ENCODE peak calls at places on chromosome 5, in seven cellular contexts. H is A549, Y is WTC11, M is IMR-90, S is SK-N-SH, I is K562, R is HepG2. P is an unnamed sample.

GRCh38 chr5:119328753-119329602 is 26.8 kb upstream of the TNFAIP8 start:
- DNase-seq in H (no peak), Y (no peak), M (peak), S (no peak), I (no peak), R (no peak), P (no peak)

GRCh38 chr5:106185661-106186081 is 1485.1 kb downstream of the EFNA5 start:
- DNase-seq in H (no peak), Y (no peak), M (no peak), S (no peak), I (no peak), R (no peak), P (no peak)

GRCh38 chr5:61051267-61051666 is 106.3 kb downstream of the NDUFAF2 start:
- DNase-seq in H (no peak), Y (no peak), M (peak), S (no peak), I (no peak), R (peak), P (no peak)

GRCh38 chr5:136075339-136075885 is 46.6 kb downstream of the TGFBI start:
- DNase-seq in H (no peak), Y (no peak), M (no peak), S (no peak), I (no peak), R (no peak), P (no peak)

GRCh38 chr5:447501-447900 is 4.5 kb downstream of the EXOC3 start:
- DNase-seq in H (no peak), Y (no peak), M (no peak), S (no peak), I (no peak), R (no peak), P (no peak)

GRCh38 chr5:54844905-54845566 is 140.4 kb downstream of the ESM1 start:
- DNase-seq in H (no peak), Y (no peak), M (peak), S (peak), I (peak), R (peak), P (no peak)

GRCh38 chr5:88671808-88672499 is 211.0 kb downstream of the MEF2C start:
- DNase-seq in H (no peak), Y (peak), M (no peak), S (no peak), I (no peak), R (no peak), P (no peak)

GRCh38 chr5:134007581-134008256 is 2.9 kb upstream of the VDAC1 start:
- DNase-seq in H (no peak), Y (peak), M (no peak), S (peak), I (peak), R (no peak), P (no peak)

GRCh38 chr5:59745422-59745863 is 148.1 kb downstream of the PDE4D start:
- DNase-seq in H (peak), Y (no peak), M (peak), S (no peak), I (no peak), R (no peak), P (no peak)

GRCh38 chr5:164207646-164208045 is 702.2 kb downstream of the MAT2B start:
- DNase-seq in H (no peak), Y (no peak), M (no peak), S (no peak), I (no peak), R (no peak), P (no peak)

GRCh38 chr5:65305913-65306312 is 175.8 kb downstream of the ADAMTS6 start:
- DNase-seq in H (no peak), Y (no peak), M (peak), S (no peak), I (no peak), R (peak), P (no peak)

GRCh38 chr5:141672856-141673813 is 8.9 kb downstream of the ARAP3 start:
- DNase-seq in H (no peak), Y (no peak), M (no peak), S (no peak), I (no peak), R (no peak), P (no peak)

GRCh38 chr5:125153231-125153630 is 406.8 kb upstream of the ZNF608 start:
- DNase-seq in H (no peak), Y (no peak), M (no peak), S (no peak), I (no peak), R (no peak), P (no peak)

GRCh38 chr5:68290260-68290674 is 74.7 kb downstream of the PIK3R1 start:
- DNase-seq in H (no peak), Y (no peak), M (peak), S (peak), I (peak), R (no peak), P (no peak)

GRCh38 chr5:141100243-141100805 is at the start of gene PCDHB3:
- DNase-seq in H (no peak), Y (peak), M (peak), S (peak), I (peak), R (peak), P (peak)

GRCh38 chr5:109053995-109054417 is 306.3 kb downstream of the FER start:
- DNase-seq in H (no peak), Y (no peak), M (peak), S (no peak), I (no peak), R (no peak), P (no peak)

GRCh38 chr5:32132757-32133156 is 41.4 kb downstream of the GOLPH3 start:
- DNase-seq in H (no peak), Y (no peak), M (no peak), S (no peak), I (no peak), R (no peak), P (no peak)

GRCh38 chr5:33271606-33272005 is 169.2 kb upstream of the TARS1 start:
- DNase-seq in H (no peak), Y (no peak), M (peak), S (no peak), I (no peak), R (no peak), P (no peak)

GRCh38 chr5:90367879-90368278 is 41.7 kb downstream of the CETN3 start:
- DNase-seq in H (no peak), Y (no peak), M (no peak), S (no peak), I (no peak), R (no peak), P (no peak)

GRCh38 chr5:669842-670395 is 23.2 kb downstream of the TPPP start:
- DNase-seq in H (no peak), Y (no peak), M (no peak), S (no peak), I (no peak), R (no peak), P (no peak)

GRCh38 chr5:123091988-123092583 is 3.0 kb downstream of the PRDM6 start:
- DNase-seq in H (no peak), Y (no peak), M (peak), S (no peak), I (no peak), R (no peak), P (no peak)

GRCh38 chr5:43315262-43315661 is 2.0 kb upstream of the HMGCS1 start:
- DNase-seq in H (peak), Y (no peak), M (peak), S (no peak), I (no peak), R (no peak), P (no peak)

GRCh38 chr5:65137631-65138030 is 344.1 kb downstream of the ADAMTS6 start:
- DNase-seq in H (no peak), Y (no peak), M (peak), S (no peak), I (no peak), R (no peak), P (no peak)

GRCh38 chr5:164326219-164326618 is 820.8 kb downstream of the MAT2B start:
- DNase-seq in H (no peak), Y (no peak), M (no peak), S (no peak), I (no peak), R (no peak), P (no peak)

GRCh38 chr5:135141303-135142268 is 107.6 kb upstream of the PITX1 start:
- DNase-seq in H (peak), Y (no peak), M (peak), S (no peak), I (peak), R (peak), P (no peak)

GRCh38 chr5:133556551-133556950 is 55.8 kb downstream of the FSTL4 start:
- DNase-seq in H (no peak), Y (no peak), M (no peak), S (no peak), I (no peak), R (no peak), P (no peak)

GRCh38 chr5:135244620-135245021 is 154.4 kb downstream of the MACROH2A1 start:
- DNase-seq in H (no peak), Y (no peak), M (no peak), S (no peak), I (no peak), R (no peak), P (peak)

GRCh38 chr5:144205141-144205551 is 34.5 kb downstream of the KCTD16 start:
- DNase-seq in H (no peak), Y (peak), M (peak), S (peak), I (no peak), R (no peak), P (peak)

GRCh38 chr5:124234022-124234899 is 512.2 kb downstream of the ZNF608 start:
- DNase-seq in H (no peak), Y (no peak), M (no peak), S (peak), I (no peak), R (no peak), P (no peak)

GRCh38 chr5:54883374-54884194 is 101.8 kb downstream of the ESM1 start:
- DNase-seq in H (no peak), Y (peak), M (peak), S (peak), I (peak), R (no peak), P (peak)

GRCh38 chr5:167708449-167708848 is 583.0 kb upstream of the WWC1 start:
- DNase-seq in H (no peak), Y (no peak), M (no peak), S (peak), I (no peak), R (no peak), P (no peak)

GRCh38 chr5:123283031-123283430 is 140.2 kb downstream of the CEP120 start:
- DNase-seq in H (no peak), Y (no peak), M (no peak), S (no peak), I (no peak), R (no peak), P (no peak)

GRCh38 chr5:178464431-178465048 is 125.7 kb downstream of the COL23A1 start:
- DNase-seq in H (no peak), Y (no peak), M (no peak), S (no peak), I (no peak), R (no peak), P (no peak)

GRCh38 chr5:113713051-113713450 is 199.6 kb downstream of the YTHDC2 start:
- DNase-seq in H (no peak), Y (no peak), M (no peak), S (no peak), I (no peak), R (no peak), P (no peak)

GRCh38 chr5:10295619-10296326 is 11.9 kb downstream of the CMBL start:
- DNase-seq in H (no peak), Y (no peak), M (no peak), S (no peak), I (no peak), R (no peak), P (no peak)

GRCh38 chr5:30856242-30856641 is 337.2 kb upstream of the CDH6 start:
- DNase-seq in H (no peak), Y (no peak), M (no peak), S (no peak), I (no peak), R (no peak), P (no peak)

GRCh38 chr5:107864793-107865192 is 194.1 kb upstream of the EFNA5 start:
- DNase-seq in H (no peak), Y (no peak), M (peak), S (no peak), I (no peak), R (no peak), P (no peak)

DNA sequence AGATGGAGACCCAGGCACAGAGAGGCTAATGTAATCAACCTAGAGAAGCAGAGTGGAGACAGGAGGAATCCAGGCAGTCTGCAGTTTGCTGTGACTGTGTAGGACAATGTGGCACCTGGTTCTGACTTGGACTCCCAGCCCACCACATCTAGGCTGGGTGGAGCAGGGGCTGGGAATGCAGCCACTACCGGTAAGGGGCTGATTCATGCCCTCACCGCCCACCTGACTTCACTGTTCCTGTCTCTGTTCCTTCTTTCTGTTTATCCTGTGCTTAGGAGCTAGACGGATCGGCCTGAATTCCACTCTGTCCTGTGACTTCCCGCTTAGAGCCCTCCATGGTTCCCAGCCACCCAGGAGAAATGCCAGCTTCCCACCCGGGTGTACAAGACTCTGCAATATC is 2.6 kb downstream of the PDLIM4 start:
- DNase-seq in H (no peak), Y (no peak), M (peak), S (peak), I (no peak), R (no peak), P (peak)
- TF ChIP-seq USF2 in H (no peak), Y (no peak), M (peak), S (no peak), I (no peak), R (no peak), P (no peak)

DNA sequence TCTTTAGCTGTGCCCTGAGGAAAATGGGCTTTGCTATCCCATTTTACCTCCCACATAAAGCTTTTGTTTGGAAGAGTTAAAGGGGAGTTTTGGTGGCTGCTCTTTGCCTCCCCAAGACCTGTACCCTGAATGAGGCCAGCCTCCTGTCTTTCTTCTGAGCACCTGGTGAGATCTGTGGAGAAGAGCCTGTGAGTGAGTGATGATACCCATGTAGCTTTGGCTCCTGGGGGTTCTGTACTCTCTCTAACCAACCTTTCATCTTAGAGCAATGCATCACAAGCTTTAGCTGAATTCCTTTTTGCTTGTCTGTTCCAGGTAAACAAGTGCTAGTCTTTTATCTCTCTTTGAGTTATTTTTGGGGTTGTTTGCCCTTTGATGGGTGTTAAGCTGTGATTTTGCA is 73.6 kb downstream of the SCAMP1 start:
- DNase-seq in H (no peak), Y (no peak), M (no peak), S (no peak), I (no peak), R (peak), P (no peak)
- TF ChIP-seq USF2 in H (no peak), Y (no peak), M (no peak), S (no peak), I (no peak), R (no peak), P (no peak)

GRCh38 chr5:149681922-149682321 is 48.2 kb upstream of the PPARGC1B start:
- DNase-seq in H (no peak), Y (no peak), M (no peak), S (no peak), I (no peak), R (no peak), P (no peak)
- TF ChIP-seq USF2 in H (no peak), Y (no peak), M (no peak), S (no peak), I (no peak), R (no peak), P (no peak)

GRCh38 chr5:150080696-150081435 is 5.5 kb downstream of the CSF1R start:
- DNase-seq in H (no peak), Y (no peak), M (no peak), S (no peak), I (no peak), R (no peak), P (peak)

GRCh38 chr5:150079655-150080461 is 6.5 kb downstream of the CSF1R start:
- DNase-seq in H (no peak), Y (no peak), M (no peak), S (peak), I (no peak), R (no peak), P (peak)

GRCh38 chr5:150082889-150083288 is 3.5 kb downstream of the CSF1R start:
- DNase-seq in H (no peak), Y (no peak), M (no peak), S (no peak), I (no peak), R (no peak), P (no peak)

GRCh38 chr5:150082364-150082763 is 4.0 kb downstream of the CSF1R start:
- DNase-seq in H (no peak), Y (no peak), M (no peak), S (no peak), I (no peak), R (no peak), P (no peak)

GRCh38 chr5:150081541-150082283 is 4.6 kb downstream of the CSF1R start:
- DNase-seq in H (no peak), Y (no peak), M (peak), S (no peak), I (no peak), R (no peak), P (no peak)
- TF ChIP-seq USF2 in H (no peak), Y (no peak), M (no peak), S (no peak), I (no peak), R (no peak), P (no peak)

GRCh38 chr5:172133359-172134029 is 54.5 kb downstream of the STK10 start:
- DNase-seq in H (no peak), Y (no peak), M (peak), S (no peak), I (no peak), R (no peak), P (no peak)
- TF ChIP-seq USF2 in H (no peak), Y (no peak), M (peak), S (no peak), I (no peak), R (no peak), P (no peak)

GRCh38 chr5:173498286-173498685 is 118.2 kb downstream of the BOD1 start:
- DNase-seq in H (no peak), Y (no peak), M (peak), S (no peak), I (no peak), R (no peak), P (no peak)
- TF ChIP-seq USF2 in H (no peak), Y (no peak), M (peak), S (no peak), I (no peak), R (no peak), P (no peak)

GRCh38 chr5:121315786-121316185 is 535.9 kb upstream of the FTMT start:
- DNase-seq in H (no peak), Y (no peak), M (no peak), S (no peak), I (no peak), R (no peak), P (no peak)

GRCh38 chr5:121319292-121319691 is 532.4 kb upstream of the FTMT start:
- DNase-seq in H (no peak), Y (no peak), M (no peak), S (no peak), I (no peak), R (no peak), P (no peak)

DNA sequence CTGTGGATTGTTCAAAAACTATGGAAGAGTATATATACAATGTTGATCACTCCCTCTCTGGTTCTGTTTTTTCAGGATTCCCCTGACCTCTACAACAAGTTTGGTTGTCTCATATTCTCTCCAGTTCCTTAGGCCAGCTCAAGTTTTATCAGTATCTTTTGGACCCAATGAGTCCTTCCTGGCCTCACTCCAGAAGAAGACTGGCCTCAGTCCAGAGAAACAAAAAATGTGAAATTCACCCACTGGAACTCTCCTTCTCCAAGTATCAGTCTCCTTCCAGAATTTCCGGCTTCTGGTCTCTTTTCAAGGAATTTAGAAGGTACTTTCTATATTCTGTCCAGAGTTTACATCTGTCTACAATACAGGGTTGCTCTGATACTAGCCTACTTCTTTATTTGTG is 537.8 kb upstream of the FTMT start:
- DNase-seq in H (no peak), Y (no peak), M (no peak), S (no peak), I (no peak), R (no peak), P (no peak)
- TF ChIP-seq USF2 in H (no peak), Y (no peak), M (no peak), S (no peak), I (no peak), R (no peak), P (no peak)

DNA sequence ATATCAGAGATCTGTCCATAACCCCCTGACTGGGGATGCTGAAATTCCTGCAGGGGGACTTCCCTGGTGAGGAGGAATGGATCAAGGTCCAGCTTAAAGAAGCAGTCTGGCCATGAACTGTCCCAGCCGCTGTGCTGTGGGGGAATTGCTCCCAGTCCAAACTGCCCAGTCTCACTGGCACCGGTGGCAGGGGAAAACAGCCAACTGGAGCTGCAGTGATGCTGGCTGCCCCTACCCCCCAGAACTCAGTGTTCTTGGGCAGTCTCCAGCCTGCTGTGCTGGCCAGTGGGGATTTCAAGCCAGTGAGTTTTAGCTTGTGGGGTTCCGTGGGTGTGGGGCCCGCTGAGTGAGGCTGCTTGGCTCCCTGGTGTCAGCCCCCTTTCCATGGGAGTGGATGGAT is 306.5 kb upstream of the RPS23 start:
- DNase-seq in H (no peak), Y (no peak), M (no peak), S (no peak), I (no peak), R (peak), P (no peak)
- TF ChIP-seq USF2 in H (no peak), Y (no peak), M (no peak), S (no peak), I (no peak), R (no peak), P (no peak)

GRCh38 chr5:2119578-2119977 is 236.9 kb upstream of the IRX4 start:
- DNase-seq in H (no peak), Y (no peak), M (no peak), S (no peak), I (no peak), R (no peak), P (no peak)
- TF ChIP-seq USF2 in H (no peak), Y (no peak), M (no peak), S (no peak), I (no peak), R (no peak), P (no peak)

GRCh38 chr5:112691758-112692157 is 45.9 kb upstream of the APC start:
- DNase-seq in H (peak), Y (peak), M (peak), S (peak), I (peak), R (peak), P (peak)
- TF ChIP-seq USF2 in H (no peak), Y (no peak), M (no peak), S (no peak), I (no peak), R (no peak), P (no peak)

P was measured in H1.